ENCODE peak calls at places on chromosomes 3 and 15, in five cellular contexts. O, J, A, I and P are unnamed samples.

GRCh38 chr3:156558389-156558788 is 3.5 kb upstream of the SSR3 start:
- DNase-seq in A (no peak), J (no peak), I (no peak), O (no peak), P (no peak)

GRCh38 chr15:95169701-95170459 is 938.5 kb downstream of the MCTP2 start:
- DNase-seq in A (peak; percentile 66), O (no peak), J (no peak), I (no peak), P (no peak)

GRCh38 chr3:120567370-120568197 is 28.6 kb upstream of the NDUFB4 start:
- DNase-seq in A (no peak), O (peak; percentile 40), J (no peak), I (peak; percentile 48), P (no peak)

GRCh38 chr3:5197470-5198312 is 10.2 kb downstream of the EDEM1 start:
- DNase-seq in J (no peak), O (no peak), A (no peak), I (peak; percentile 14), P (peak; percentile 87)

GRCh38 chr3:101020616-101021015 is 27.4 kb upstream of the ABI3BP start:
- DNase-seq in I (peak; percentile 22), O (no peak), J (no peak), A (no peak), P (no peak)

GRCh38 chr3:194101592-194102432 is 34.1 kb upstream of the HES1 start:
- DNase-seq in O (no peak), I (no peak), A (no peak), J (no peak), P (no peak)

GRCh38 chr15:57235865-57236264 is 140.4 kb upstream of the CGNL1 start:
- DNase-seq in O (peak; percentile 17), I (peak; percentile 58), J (no peak), A (no peak), P (no peak)

GRCh38 chr15:84988909-84989644 is 7.4 kb downstream of the PDE8A start:
- DNase-seq in O (no peak), J (no peak), I (no peak), A (no peak), P (no peak)

GRCh38 chr3:194369522-194370279 is at the start of gene LRRC15:
- DNase-seq in J (no peak), I (peak; percentile 77), O (peak; percentile 51), A (no peak), P (no peak)

GRCh38 chr3:141093397-141093796 is 42.2 kb downstream of the SPSB4 start:
- DNase-seq in A (no peak), I (peak; percentile 48), J (no peak), O (no peak), P (no peak)

GRCh38 chr3:151248772-151249366 is 29.5 kb downstream of the P2RY14 start:
- DNase-seq in J (no peak), A (no peak), I (no peak), O (no peak), P (no peak)

GRCh38 chr15:40906947-40907802 is 12.9 kb downstream of the VPS18 start:
- DNase-seq in I (peak; percentile 41), O (no peak), A (no peak), J (no peak), P (peak; percentile 46)

GRCh38 chr3:41088882-41089281 is 110.4 kb upstream of the CTNNB1 start:
- DNase-seq in I (no peak), O (no peak), J (no peak), A (no peak), P (no peak)

GRCh38 chr3:132432639-132433038 is 15.3 kb downstream of the DNAJC13 start:
- DNase-seq in A (no peak), O (no peak), I (peak; percentile 86), J (peak; percentile 34), P (no peak)

GRCh38 chr3:8784676-8785435 is 15.4 kb upstream of the OXTR start:
- DNase-seq in I (no peak), A (no peak), J (no peak), O (no peak), P (no peak)

GRCh38 chr3:124119056-124119721 is 127.3 kb upstream of the ROPN1 start:
- DNase-seq in I (peak; percentile 75), A (no peak), J (no peak), O (peak; percentile 75), P (no peak)

GRCh38 chr3:13619661-13620230 is 70.8 kb downstream of the FBLN2 start:
- DNase-seq in I (no peak), A (no peak), J (no peak), O (no peak), P (no peak)

GRCh38 chr3:16118396-16118795 is 56.1 kb upstream of the GALNT15 start:
- DNase-seq in A (no peak), O (no peak), J (no peak), I (no peak), P (no peak)

GRCh38 chr3:102712896-102713295 is 278.1 kb downstream of the ZPLD1 start:
- DNase-seq in J (no peak), A (no peak), O (no peak), I (no peak), P (no peak)

GRCh38 chr3:126747768-126748167 is 43.7 kb downstream of the CHCHD6 start:
- DNase-seq in I (no peak), A (no peak), O (no peak), J (no peak), P (no peak)

GRCh38 chr3:107242579-107242978 is 134.7 kb upstream of the CCDC54 start:
- DNase-seq in A (no peak), O (no peak), J (no peak), I (no peak), P (no peak)

GRCh38 chr3:79148786-79149185 is 619.0 kb downstream of the ROBO1 start:
- DNase-seq in I (no peak), A (no peak), J (no peak), O (no peak), P (no peak)

GRCh38 chr3:50675179-50676030 is 678 bp downstream of the DOCK3 start:
- DNase-seq in O (no peak), I (no peak), J (no peak), A (peak; percentile 66), P (no peak)

GRCh38 chr3:40911264-40911663 is 288.0 kb upstream of the CTNNB1 start:
- DNase-seq in O (no peak), A (no peak), I (no peak), J (no peak), P (no peak)

GRCh38 chr3:105715372-105715771 is 153.4 kb downstream of the CBLB start:
- DNase-seq in A (no peak), J (no peak), O (no peak), I (peak; percentile 2), P (no peak)

GRCh38 chr3:156171517-156172267 is 51.3 kb downstream of the KCNAB1 start:
- DNase-seq in I (no peak), J (no peak), A (no peak), O (no peak), P (no peak)

GRCh38 chr15:65044724-65045481 is at the start of gene SLC51B:
- DNase-seq in I (no peak), J (no peak), O (no peak), A (no peak), P (no peak)

GRCh38 chr3:29334652-29335189 is 53.9 kb downstream of the RBMS3 start:
- DNase-seq in I (no peak), A (no peak), O (no peak), J (no peak), P (no peak)

GRCh38 chr3:128787256-128788253 is 61.6 kb downstream of the RAB7A start:
- DNase-seq in O (no peak), I (peak; percentile 92), J (peak; percentile 51), A (no peak), P (peak; percentile 71)

GRCh38 chr3:12782172-12782815 is 14.2 kb upstream of the CAND2 start:
- DNase-seq in I (no peak), J (no peak), A (no peak), O (no peak), P (no peak)

GRCh38 chr3:141876891-141877561 is 583 bp downstream of the ATP1B3 start:
- DNase-seq in J (no peak), O (no peak), A (peak; percentile 75), I (peak; percentile 34), P (peak; percentile 64)

GRCh38 chr3:71355862-71356261 is 227.7 kb downstream of the FOXP1 start:
- DNase-seq in A (no peak), O (no peak), J (no peak), I (no peak), P (no peak)

GRCh38 chr3:42680256-42680655 is 5.1 kb upstream of the KLHL40 start:
- DNase-seq in I (no peak), O (no peak), J (no peak), A (no peak), P (no peak)

GRCh38 chr3:38141173-38141951 is 2.9 kb downstream of the MYD88 start:
- DNase-seq in A (no peak), I (no peak), J (no peak), O (no peak), P (no peak)

GRCh38 chr3:112629425-112629824 is 11.5 kb downstream of the CCDC80 start:
- DNase-seq in A (no peak), O (peak; percentile 13), I (peak; percentile 79), J (peak; percentile 28), P (peak; percentile 30)

GRCh38 chr3:182795383-182795782 is 2.1 kb downstream of the ATP11B start:
- DNase-seq in O (no peak), J (no peak), A (no peak), I (peak; percentile 65), P (peak; percentile 80)

GRCh38 chr3:5051772-5052171 is 70.3 kb upstream of the ARL8B start:
- DNase-seq in I (no peak), O (no peak), A (no peak), J (no peak), P (peak; percentile 62)

GRCh38 chr3:13082677-13083076 is 9.4 kb upstream of the IQSEC1 start:
- DNase-seq in J (no peak), I (no peak), O (no peak), A (no peak), P (no peak)

GRCh38 chr15:92273286-92273685 is 120.4 kb upstream of the ST8SIA2 start:
- DNase-seq in J (no peak), A (no peak), I (no peak), O (no peak), P (no peak)